ENCODE peak calls at places on chromosome 2, in five cellular contexts. One of them, this sample, is unnamed.

GRCh38 chr2:238462782-238463396 is 36.2 kb downstream of the ASB1 start:
- DNase-seq in nephron progenitor cell: no peak
- DNase-seq in glutamatergic neuron: no peak
- DNase-seq in transverse colon: no peak
- DNase-seq in ovary: no peak
- DNase-seq in this sample: peak; percentile 68

GRCh38 chr2:119544075-119545031 is at the start of gene CFAP221:
- DNase-seq in transverse colon: peak; percentile 74
- DNase-seq in nephron progenitor cell: peak; percentile 87
- DNase-seq in ovary: peak; percentile 78
- DNase-seq in glutamatergic neuron: peak; percentile 87
- DNase-seq in this sample: peak; percentile 72

GRCh38 chr2:25230128-25230527 is 61.7 kb upstream of the POMC start:
- DNase-seq in glutamatergic neuron: no peak
- DNase-seq in transverse colon: no peak
- DNase-seq in ovary: no peak
- DNase-seq in nephron progenitor cell: no peak
- DNase-seq in this sample: no peak

GRCh38 chr2:215828528-215829184 is 184.7 kb downstream of the MREG start:
- DNase-seq in transverse colon: peak; percentile 58
- DNase-seq in nephron progenitor cell: peak; percentile 26
- DNase-seq in ovary: peak; percentile 61
- DNase-seq in glutamatergic neuron: peak; percentile 33
- DNase-seq in this sample: peak; percentile 80

GRCh38 chr2:10452956-10453885 is 5.1 kb upstream of the ODC1 start:
- DNase-seq in transverse colon: no peak
- DNase-seq in nephron progenitor cell: no peak
- DNase-seq in ovary: no peak
- DNase-seq in glutamatergic neuron: no peak
- DNase-seq in this sample: no peak

GRCh38 chr2:2264416-2264815 is 66.7 kb downstream of the MYT1L start:
- DNase-seq in transverse colon: no peak
- DNase-seq in nephron progenitor cell: no peak
- DNase-seq in ovary: no peak
- DNase-seq in glutamatergic neuron: no peak
- DNase-seq in this sample: no peak

GRCh38 chr2:239991689-239992314 is 33.3 kb downstream of the NDUFA10 start:
- DNase-seq in transverse colon: no peak
- DNase-seq in glutamatergic neuron: no peak
- DNase-seq in nephron progenitor cell: peak; percentile 13
- DNase-seq in ovary: no peak
- DNase-seq in this sample: peak; percentile 62

GRCh38 chr2:233202531-233202944 is 48.9 kb upstream of the ATG16L1 start:
- DNase-seq in nephron progenitor cell: no peak
- DNase-seq in transverse colon: no peak
- DNase-seq in ovary: no peak
- DNase-seq in glutamatergic neuron: no peak
- DNase-seq in this sample: no peak

GRCh38 chr2:195542067-195542466 is 115.0 kb upstream of the SLC39A10 start:
- DNase-seq in transverse colon: no peak
- DNase-seq in ovary: no peak
- DNase-seq in glutamatergic neuron: no peak
- DNase-seq in nephron progenitor cell: no peak
- DNase-seq in this sample: no peak
- TF ChIP-seq CTCF in transverse colon: no peak
- TF ChIP-seq CTCF in ovary: no peak
- TF ChIP-seq CTCF in glutamatergic neuron: no peak
- TF ChIP-seq CTCF in nephron progenitor cell: no peak
- TF ChIP-seq CTCF in this sample: no peak

DNA sequence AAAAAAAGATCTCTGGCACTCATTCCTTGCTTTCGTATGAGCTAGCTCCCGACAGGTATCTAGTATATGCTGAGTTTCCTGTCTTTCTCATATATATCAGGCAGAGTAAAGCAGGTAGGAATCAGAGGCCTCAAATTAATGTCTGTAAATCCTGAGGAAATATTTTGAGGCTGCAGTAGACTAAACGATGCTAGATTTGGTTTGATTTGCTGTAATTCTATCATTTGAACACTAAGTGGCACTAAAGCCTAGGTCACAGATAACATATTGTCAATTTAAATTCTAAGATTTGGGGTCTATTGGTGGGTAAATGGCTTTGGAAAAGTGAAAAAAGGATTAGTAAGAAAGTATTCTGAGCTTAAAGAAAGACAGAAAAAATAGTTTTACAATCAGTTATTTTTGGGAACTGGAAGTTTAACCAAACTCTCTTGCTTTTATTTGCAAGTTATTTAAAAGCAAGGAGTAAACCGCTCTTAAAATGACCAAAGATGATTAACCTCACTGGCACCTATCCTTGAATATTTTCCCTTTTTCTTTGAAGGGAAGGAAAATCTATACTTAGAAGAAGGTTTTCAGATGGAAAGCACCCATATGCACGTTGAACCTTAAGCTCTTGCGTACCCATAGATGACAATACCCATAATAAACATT is 37.6 kb upstream of the SLC4A10 start:
- DNase-seq in glutamatergic neuron: no peak
- DNase-seq in nephron progenitor cell: no peak
- DNase-seq in transverse colon: no peak
- DNase-seq in ovary: no peak
- DNase-seq in this sample: peak; percentile 24
- TF ChIP-seq CTCF in glutamatergic neuron: peak; percentile 73
- TF ChIP-seq CTCF in nephron progenitor cell: peak; percentile 68
- TF ChIP-seq CTCF in transverse colon: peak; percentile 57
- TF ChIP-seq CTCF in ovary: no peak
- TF ChIP-seq CTCF in this sample: peak; percentile 58

DNA sequence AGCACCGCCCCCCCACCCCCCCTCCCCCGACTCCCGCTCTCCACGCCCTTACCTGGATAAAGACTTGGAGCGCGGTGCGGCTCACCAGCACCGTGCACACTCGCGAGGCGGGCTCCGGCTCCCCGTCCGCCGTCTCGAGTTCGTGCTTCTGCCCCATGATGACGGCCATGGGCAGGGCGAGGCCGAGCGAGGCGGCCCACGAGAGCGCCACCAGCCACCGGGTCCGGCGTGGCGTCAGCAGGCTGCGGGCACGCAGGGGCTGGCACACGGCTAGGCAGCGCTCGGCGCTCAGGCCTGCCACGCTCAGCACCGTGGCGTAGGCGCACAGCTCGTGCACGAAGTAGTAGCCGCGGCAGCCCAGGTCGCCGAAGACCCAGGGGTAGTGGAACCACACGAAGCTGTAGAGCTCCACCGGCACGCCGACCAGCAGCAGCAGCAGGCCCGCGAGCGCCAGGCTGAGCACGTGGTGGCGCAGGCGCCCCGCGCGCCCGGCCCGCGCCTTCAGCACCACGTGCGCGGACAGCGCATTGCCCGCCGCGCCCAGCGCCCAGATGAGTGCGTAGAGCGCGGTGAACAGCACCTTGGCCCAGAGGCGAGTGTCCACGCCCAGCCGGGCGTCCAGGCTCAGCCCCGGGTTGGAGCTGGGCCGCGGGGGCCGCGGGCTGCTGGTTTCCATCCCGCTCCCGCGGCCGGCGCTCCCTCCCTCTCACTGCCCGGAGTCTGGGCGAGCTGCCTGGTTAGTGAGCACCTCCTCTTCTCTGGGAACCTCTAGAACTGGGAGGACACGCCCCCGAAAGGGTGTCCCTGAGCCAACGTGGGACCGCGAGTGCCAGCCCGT is at the start of gene NTSR2:
- DNase-seq in nephron progenitor cell: peak; percentile 89
- DNase-seq in glutamatergic neuron: peak; percentile 48
- DNase-seq in transverse colon: peak; percentile 21
- DNase-seq in ovary: peak; percentile 90
- DNase-seq in this sample: peak; percentile 66
- TF ChIP-seq CTCF in nephron progenitor cell: no peak
- TF ChIP-seq CTCF in glutamatergic neuron: no peak
- TF ChIP-seq CTCF in transverse colon: no peak
- TF ChIP-seq CTCF in ovary: no peak
- TF ChIP-seq CTCF in this sample: no peak

DNA sequence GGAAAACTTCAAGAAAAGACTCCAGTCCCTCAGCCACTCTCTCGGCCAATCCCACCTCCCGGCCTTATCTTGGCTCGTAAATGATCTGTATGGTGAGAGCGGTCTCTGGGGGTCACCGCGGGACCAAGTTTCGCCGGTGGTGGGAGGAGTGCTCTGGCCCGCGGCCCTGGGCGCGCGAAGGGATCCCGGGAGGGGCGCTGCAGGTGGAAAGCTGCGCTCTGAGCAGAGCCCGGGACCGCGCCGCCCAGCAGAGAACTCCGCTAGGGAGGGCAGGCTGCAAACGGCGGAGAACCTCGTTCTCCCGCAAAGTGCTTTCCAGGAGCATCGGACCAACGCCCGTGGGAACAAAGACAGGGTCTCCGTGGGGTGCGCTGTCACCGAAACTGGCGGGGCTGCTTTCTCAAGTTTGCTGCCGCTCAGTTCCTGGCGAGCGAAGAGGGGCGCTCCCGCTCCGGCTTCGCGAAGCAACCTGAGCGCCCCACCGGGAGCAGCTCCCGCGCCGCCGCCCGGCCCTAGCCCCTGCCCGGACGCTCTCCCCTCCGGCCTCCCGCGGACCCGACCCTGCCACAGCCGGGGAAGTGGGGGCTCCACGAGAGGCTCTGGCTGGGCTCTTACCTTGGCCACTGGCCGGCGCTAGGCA is 508 bp downstream of the LRP2 start:
- DNase-seq in nephron progenitor cell: peak; percentile 69
- DNase-seq in ovary: peak; percentile 30
- DNase-seq in transverse colon: no peak
- DNase-seq in glutamatergic neuron: peak; percentile 44
- DNase-seq in this sample: no peak
- TF ChIP-seq CTCF in nephron progenitor cell: no peak
- TF ChIP-seq CTCF in ovary: no peak
- TF ChIP-seq CTCF in transverse colon: no peak
- TF ChIP-seq CTCF in glutamatergic neuron: no peak
- TF ChIP-seq CTCF in this sample: no peak